ENCODE peak calls at places on chromosome 16, in seven cellular contexts. One of them, this sample, is unnamed.

GRCh38 chr16:10988164-10988803 is 43.9 kb downstream of the CLEC16A start:
- DNase-seq in dorsolateral prefrontal cortex: no peak
- DNase-seq in lower leg skin: no peak
- DNase-seq in tibial artery: no peak
- DNase-seq in GM23338: peak; percentile 57
- DNase-seq in upper lobe of right lung: no peak
- DNase-seq in adipocyte: peak; percentile 15
- DNase-seq in this sample: no peak

GRCh38 chr16:61098505-61098904 is 937.7 kb downstream of the CDH8 start:
- DNase-seq in dorsolateral prefrontal cortex: no peak
- DNase-seq in lower leg skin: no peak
- DNase-seq in tibial artery: no peak
- DNase-seq in GM23338: no peak
- DNase-seq in upper lobe of right lung: no peak
- DNase-seq in adipocyte: no peak
- DNase-seq in this sample: no peak

GRCh38 chr16:76910931-76911330 is 280.1 kb upstream of the MON1B start:
- DNase-seq in dorsolateral prefrontal cortex: no peak
- DNase-seq in lower leg skin: no peak
- DNase-seq in tibial artery: no peak
- DNase-seq in GM23338: no peak
- DNase-seq in upper lobe of right lung: no peak
- DNase-seq in adipocyte: peak; percentile 87
- DNase-seq in this sample: no peak

GRCh38 chr16:48609453-48610023 is 442 bp downstream of the N4BP1 start:
- DNase-seq in dorsolateral prefrontal cortex: peak; percentile 58
- DNase-seq in lower leg skin: peak; percentile 90
- DNase-seq in tibial artery: peak; percentile 79
- DNase-seq in GM23338: peak; percentile 63
- DNase-seq in upper lobe of right lung: peak; percentile 70
- DNase-seq in adipocyte: peak; percentile 75
- DNase-seq in this sample: peak; percentile 35

GRCh38 chr16:24070851-24071250 is 185.3 kb upstream of the CACNG3 start:
- DNase-seq in dorsolateral prefrontal cortex: no peak
- DNase-seq in lower leg skin: no peak
- DNase-seq in tibial artery: no peak
- DNase-seq in GM23338: peak; percentile 89
- DNase-seq in upper lobe of right lung: no peak
- DNase-seq in adipocyte: peak; percentile 6
- DNase-seq in this sample: no peak

GRCh38 chr16:89106533-89107208 is 13.0 kb downstream of the ACSF3 start:
- DNase-seq in dorsolateral prefrontal cortex: peak; percentile 36
- DNase-seq in lower leg skin: no peak
- DNase-seq in tibial artery: no peak
- DNase-seq in GM23338: no peak
- DNase-seq in upper lobe of right lung: peak; percentile 51
- DNase-seq in adipocyte: no peak
- DNase-seq in this sample: no peak

GRCh38 chr16:31395647-31396046 is 2.5 kb downstream of the ITGAD start:
- DNase-seq in dorsolateral prefrontal cortex: no peak
- DNase-seq in lower leg skin: no peak
- DNase-seq in tibial artery: no peak
- DNase-seq in GM23338: no peak
- DNase-seq in upper lobe of right lung: no peak
- DNase-seq in adipocyte: no peak
- DNase-seq in this sample: no peak

GRCh38 chr16:71927383-71927782 is 32.1 kb downstream of the IST1 start:
- DNase-seq in dorsolateral prefrontal cortex: no peak
- DNase-seq in lower leg skin: no peak
- DNase-seq in tibial artery: no peak
- DNase-seq in GM23338: no peak
- DNase-seq in upper lobe of right lung: no peak
- DNase-seq in adipocyte: peak; percentile 88
- DNase-seq in this sample: peak; percentile 9

GRCh38 chr16:54447606-54448440 is 161.2 kb upstream of the IRX3 start:
- DNase-seq in dorsolateral prefrontal cortex: no peak
- DNase-seq in lower leg skin: no peak
- DNase-seq in tibial artery: no peak
- DNase-seq in GM23338: no peak
- DNase-seq in upper lobe of right lung: no peak
- DNase-seq in adipocyte: peak; percentile 74
- DNase-seq in this sample: no peak

GRCh38 chr16:84952335-84953050 is 58.8 kb downstream of the ZDHHC7 start:
- DNase-seq in dorsolateral prefrontal cortex: peak; percentile 66
- DNase-seq in lower leg skin: peak; percentile 94
- DNase-seq in tibial artery: peak; percentile 87
- DNase-seq in GM23338: peak; percentile 90
- DNase-seq in upper lobe of right lung: peak; percentile 76
- DNase-seq in adipocyte: peak; percentile 91
- DNase-seq in this sample: peak; percentile 67

GRCh38 chr16:65414284-65414984 is 292.6 kb upstream of the CDH11 start:
- DNase-seq in dorsolateral prefrontal cortex: no peak
- DNase-seq in lower leg skin: no peak
- DNase-seq in tibial artery: no peak
- DNase-seq in GM23338: no peak
- DNase-seq in upper lobe of right lung: no peak
- DNase-seq in adipocyte: peak; percentile 81
- DNase-seq in this sample: no peak

GRCh38 chr16:81266680-81267095 is 28.2 kb downstream of the BCO1 start:
- DNase-seq in dorsolateral prefrontal cortex: no peak
- DNase-seq in lower leg skin: no peak
- DNase-seq in tibial artery: no peak
- DNase-seq in GM23338: no peak
- DNase-seq in upper lobe of right lung: no peak
- DNase-seq in adipocyte: no peak
- DNase-seq in this sample: no peak

GRCh38 chr16:11759163-11759834 is 16.6 kb upstream of the TXNDC11 start:
- DNase-seq in dorsolateral prefrontal cortex: no peak
- DNase-seq in lower leg skin: no peak
- DNase-seq in tibial artery: no peak
- DNase-seq in GM23338: no peak
- DNase-seq in upper lobe of right lung: no peak
- DNase-seq in adipocyte: no peak
- DNase-seq in this sample: no peak

GRCh38 chr16:21184834-21185233 is 26.4 kb downstream of the LDAF1 start:
- DNase-seq in dorsolateral prefrontal cortex: no peak
- DNase-seq in lower leg skin: no peak
- DNase-seq in tibial artery: no peak
- DNase-seq in GM23338: no peak
- DNase-seq in upper lobe of right lung: no peak
- DNase-seq in adipocyte: no peak
- DNase-seq in this sample: no peak

GRCh38 chr16:59719121-59719520 is 985.0 kb upstream of the GOT2 start:
- DNase-seq in dorsolateral prefrontal cortex: no peak
- DNase-seq in lower leg skin: no peak
- DNase-seq in tibial artery: no peak
- DNase-seq in GM23338: no peak
- DNase-seq in upper lobe of right lung: no peak
- DNase-seq in adipocyte: peak; percentile 9
- DNase-seq in this sample: no peak

GRCh38 chr16:86581458-86581857 is 3.1 kb downstream of the FOXL1 start:
- DNase-seq in dorsolateral prefrontal cortex: no peak
- DNase-seq in lower leg skin: peak; percentile 28
- DNase-seq in tibial artery: peak; percentile 51
- DNase-seq in GM23338: no peak
- DNase-seq in upper lobe of right lung: no peak
- DNase-seq in adipocyte: no peak
- DNase-seq in this sample: no peak
- H3K4me3 ChIP-seq in dorsolateral prefrontal cortex: no peak overlapping the region
- H3K4me3 ChIP-seq in lower leg skin: no peak overlapping the region
- H3K4me3 ChIP-seq in tibial artery: peak overlapping the region; percentile 78
- H3K4me3 ChIP-seq in GM23338: no peak overlapping the region
- H3K4me3 ChIP-seq in upper lobe of right lung: no peak overlapping the region
- H3K4me3 ChIP-seq in adipocyte: peak overlapping the region; percentile 83
- H3K4me3 ChIP-seq in this sample: no peak overlapping the region

GRCh38 chr16:73056383-73056782 is 8.5 kb upstream of the ZFHX3 start:
- DNase-seq in dorsolateral prefrontal cortex: no peak
- DNase-seq in lower leg skin: no peak
- DNase-seq in tibial artery: no peak
- DNase-seq in GM23338: peak; percentile 1
- DNase-seq in upper lobe of right lung: no peak
- DNase-seq in adipocyte: no peak
- DNase-seq in this sample: no peak

GRCh38 chr16:73058616-73059409 is 10.9 kb upstream of the ZFHX3 start:
- DNase-seq in dorsolateral prefrontal cortex: no peak
- DNase-seq in lower leg skin: no peak
- DNase-seq in tibial artery: peak; percentile 72
- DNase-seq in GM23338: peak; percentile 75
- DNase-seq in upper lobe of right lung: peak; percentile 80
- DNase-seq in adipocyte: peak; percentile 77
- DNase-seq in this sample: no peak

GRCh38 chr16:73058221-73058615 is 10.3 kb upstream of the ZFHX3 start:
- DNase-seq in dorsolateral prefrontal cortex: no peak
- DNase-seq in lower leg skin: no peak
- DNase-seq in tibial artery: no peak
- DNase-seq in GM23338: peak; percentile 62
- DNase-seq in upper lobe of right lung: peak; percentile 86
- DNase-seq in adipocyte: peak; percentile 78
- DNase-seq in this sample: no peak

GRCh38 chr16:73057369-73058210 is 9.7 kb upstream of the ZFHX3 start:
- DNase-seq in dorsolateral prefrontal cortex: no peak
- DNase-seq in lower leg skin: no peak
- DNase-seq in tibial artery: peak; percentile 67
- DNase-seq in GM23338: peak; percentile 58
- DNase-seq in upper lobe of right lung: peak; percentile 74
- DNase-seq in adipocyte: peak; percentile 69
- DNase-seq in this sample: no peak

GRCh38 chr16:73056911-73057310 is 9.0 kb upstream of the ZFHX3 start:
- DNase-seq in dorsolateral prefrontal cortex: no peak
- DNase-seq in lower leg skin: no peak
- DNase-seq in tibial artery: no peak
- DNase-seq in GM23338: peak; percentile 3
- DNase-seq in upper lobe of right lung: no peak
- DNase-seq in adipocyte: no peak
- DNase-seq in this sample: no peak
- H3K4me3 ChIP-seq in dorsolateral prefrontal cortex: peak overlapping the region; percentile 43
- H3K4me3 ChIP-seq in lower leg skin: no peak overlapping the region
- H3K4me3 ChIP-seq in tibial artery: peak overlapping the region; percentile 84
- H3K4me3 ChIP-seq in GM23338: peak overlapping the region; percentile 60
- H3K4me3 ChIP-seq in upper lobe of right lung: peak overlapping the region; percentile 71
- H3K4me3 ChIP-seq in adipocyte: peak overlapping the region; percentile 83
- H3K4me3 ChIP-seq in this sample: peak overlapping the region; percentile 70

GRCh38 chr16:9670058-9670457 is 512.2 kb downstream of the GRIN2A start:
- DNase-seq in dorsolateral prefrontal cortex: no peak
- DNase-seq in lower leg skin: no peak
- DNase-seq in tibial artery: no peak
- DNase-seq in GM23338: peak; percentile 74
- DNase-seq in upper lobe of right lung: no peak
- DNase-seq in adipocyte: no peak
- DNase-seq in this sample: no peak
- H3K4me3 ChIP-seq in dorsolateral prefrontal cortex: no peak overlapping the region
- H3K4me3 ChIP-seq in lower leg skin: no peak overlapping the region
- H3K4me3 ChIP-seq in tibial artery: no peak overlapping the region
- H3K4me3 ChIP-seq in GM23338: no peak overlapping the region
- H3K4me3 ChIP-seq in upper lobe of right lung: no peak overlapping the region
- H3K4me3 ChIP-seq in adipocyte: no peak overlapping the region
- H3K4me3 ChIP-seq in this sample: no peak overlapping the region

GRCh38 chr16:4426021-4426684 is 485 bp downstream of the DNAJA3 start:
- DNase-seq in dorsolateral prefrontal cortex: no peak
- DNase-seq in lower leg skin: no peak
- DNase-seq in tibial artery: no peak
- DNase-seq in GM23338: peak; percentile 54
- DNase-seq in upper lobe of right lung: peak; percentile 72
- DNase-seq in adipocyte: peak; percentile 48
- DNase-seq in this sample: no peak
- H3K4me3 ChIP-seq in dorsolateral prefrontal cortex: peak overlapping the region; percentile 59
- H3K4me3 ChIP-seq in lower leg skin: peak overlapping the region; percentile 88
- H3K4me3 ChIP-seq in tibial artery: peak overlapping the region; percentile 90
- H3K4me3 ChIP-seq in GM23338: peak overlapping the region; percentile 67
- H3K4me3 ChIP-seq in upper lobe of right lung: peak overlapping the region; percentile 97
- H3K4me3 ChIP-seq in adipocyte: peak overlapping the region; percentile 87
- H3K4me3 ChIP-seq in this sample: peak overlapping the region; percentile 85

DNA sequence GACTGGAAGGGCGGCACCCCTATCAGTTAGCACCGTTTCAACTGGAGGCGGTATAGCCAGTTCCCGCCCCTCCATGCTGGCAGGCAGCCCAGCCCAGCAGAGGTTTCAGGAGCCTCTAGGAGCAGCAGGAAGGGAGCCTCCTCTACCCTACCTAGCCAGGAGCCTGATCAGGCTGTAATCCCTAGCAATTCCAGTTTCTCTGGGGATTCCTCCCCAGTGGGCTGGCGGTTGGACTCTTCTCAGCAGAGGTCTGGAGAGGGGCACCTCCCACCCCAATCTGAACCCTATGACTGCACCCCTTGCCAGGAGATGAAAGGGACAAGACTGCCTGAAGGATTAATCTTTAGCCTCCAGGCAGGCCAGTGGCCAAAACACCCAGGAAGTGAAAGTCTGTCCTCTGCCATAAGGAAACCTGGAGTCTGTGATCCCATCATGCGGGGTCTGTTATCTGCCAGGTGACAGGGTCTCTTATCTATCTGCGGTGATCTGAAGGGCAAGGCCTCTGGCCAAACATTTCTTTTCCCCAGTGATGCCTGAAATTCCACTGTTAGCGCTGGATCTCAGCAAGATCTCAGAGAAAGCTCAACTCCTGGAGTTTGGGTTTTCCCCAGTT is 4.9 kb upstream of the CDH1 start:
- DNase-seq in dorsolateral prefrontal cortex: no peak
- DNase-seq in lower leg skin: no peak
- DNase-seq in tibial artery: no peak
- DNase-seq in GM23338: peak; percentile 74
- DNase-seq in upper lobe of right lung: peak; percentile 89
- DNase-seq in adipocyte: no peak
- DNase-seq in this sample: no peak
- H3K4me3 ChIP-seq in dorsolateral prefrontal cortex: no peak overlapping the region
- H3K4me3 ChIP-seq in lower leg skin: no peak overlapping the region
- H3K4me3 ChIP-seq in tibial artery: no peak overlapping the region
- H3K4me3 ChIP-seq in GM23338: peak overlapping the region; percentile 29
- H3K4me3 ChIP-seq in upper lobe of right lung: no peak overlapping the region
- H3K4me3 ChIP-seq in adipocyte: no peak overlapping the region
- H3K4me3 ChIP-seq in this sample: no peak overlapping the region

GRCh38 chr16:51143166-51143565 is 7.9 kb downstream of the SALL1 start:
- DNase-seq in dorsolateral prefrontal cortex: no peak
- DNase-seq in lower leg skin: no peak
- DNase-seq in tibial artery: no peak
- DNase-seq in GM23338: no peak
- DNase-seq in upper lobe of right lung: no peak
- DNase-seq in adipocyte: no peak
- DNase-seq in this sample: no peak
- H3K4me3 ChIP-seq in dorsolateral prefrontal cortex: no peak overlapping the region
- H3K4me3 ChIP-seq in lower leg skin: no peak overlapping the region
- H3K4me3 ChIP-seq in tibial artery: no peak overlapping the region
- H3K4me3 ChIP-seq in GM23338: no peak overlapping the region
- H3K4me3 ChIP-seq in upper lobe of right lung: no peak overlapping the region
- H3K4me3 ChIP-seq in adipocyte: no peak overlapping the region
- H3K4me3 ChIP-seq in this sample: no peak overlapping the region